ENCODE peak calls at places on chromosomes 7 and 10, in four cellular contexts. H, I, Q and X are unnamed samples.

GRCh38 chr10:102455893-102456471 is 4.6 kb upstream of the C10orf95 start:
- DNase-seq in Q (no peak), I (no peak), H (peak; percentile 79), X (no peak)

GRCh38 chr7:78284945-78285344 is 486.4 kb downstream of the PHTF2 start:
- DNase-seq in I (no peak), Q (no peak), H (no peak), X (no peak)

GRCh38 chr7:48708635-48709034 is 215.7 kb upstream of the CDC14C start:
- DNase-seq in Q (no peak), H (no peak), I (peak; percentile 30), X (no peak)

GRCh38 chr10:25082276-25083204 is 66.1 kb downstream of the THNSL1 start:
- DNase-seq in H (no peak), I (peak; percentile 52), Q (no peak), X (no peak)

GRCh38 chr7:25856056-25856780 is 295.8 kb upstream of the NFE2L3 start:
- DNase-seq in H (no peak), Q (no peak), I (peak; percentile 78), X (no peak)

GRCh38 chr7:85630904-85631582 is 444.2 kb upstream of the SEMA3D start:
- DNase-seq in H (no peak), Q (no peak), I (peak; percentile 70), X (no peak)

GRCh38 chr10:113547426-113547825 is 5.4 kb upstream of the HABP2 start:
- DNase-seq in H (no peak), I (no peak), Q (no peak), X (no peak)

GRCh38 chr7:19708397-19709248 is at the start of gene POLR1F:
- DNase-seq in Q (peak; percentile 75), H (peak; percentile 88), I (peak; percentile 95), X (peak; percentile 78)

GRCh38 chr10:71206911-71207310 is 5.5 kb upstream of the UNC5B start:
- DNase-seq in H (no peak), I (no peak), Q (no peak), X (no peak)

GRCh38 chr10:87671416-87671815 is 11.7 kb downstream of the PAPSS2 start:
- DNase-seq in H (no peak), Q (no peak), I (no peak), X (no peak)

GRCh38 chr7:152859781-152860191 is 100.2 kb downstream of the ACTR3B start:
- DNase-seq in H (peak; percentile 23), Q (no peak), I (no peak), X (no peak)